ENCODE peak calls at places on chromosomes 2 and 18, in five cellular contexts. Z is NCI-H524 treated with DMSO at 0.1 percent for 48 hours; Y is stimulated activated CD4-positive, alpha-beta T cell treated with anti-CD3 and anti-CD28 coated beads, Interleukin-1b, Interleukin-23, amount 100 ng/mL, for 24 hours; O is uterus; G is fibroblast of the aortic adventitia. E is an unnamed sample.

GRCh38 chr2:32977228-32977758 is 30.5 kb downstream of the LTBP1 start:
- DNase-seq in G (peak), O (no peak), Y (no peak), Z (no peak), E (no peak)

GRCh38 chr2:53317863-53318262 is 449.7 kb upstream of the CHAC2 start:
- DNase-seq in G (no peak), Y (no peak), Z (no peak), O (no peak), E (no peak)

GRCh38 chr2:205682239-205683021 is at the start of gene NRP2:
- DNase-seq in O (peak), G (peak), Y (no peak), Z (peak), E (peak)

GRCh38 chr2:160751021-160751420 is 257.4 kb upstream of the RBMS1 start:
- DNase-seq in G (peak), O (no peak), Y (no peak), Z (no peak), E (no peak)

GRCh38 chr2:152542995-152543481 is 174.2 kb downstream of the PRPF40A start:
- DNase-seq in G (peak), Y (no peak), Z (no peak), O (peak), E (no peak)

GRCh38 chr2:57842531-57842930 is 204.1 kb upstream of the VRK2 start:
- DNase-seq in Y (no peak), O (no peak), Z (no peak), G (peak), E (no peak)

GRCh38 chr2:47984041-47984440 is 77.7 kb upstream of the FBXO11 start:
- DNase-seq in G (peak), Y (no peak), Z (no peak), O (no peak), E (no peak)

GRCh38 chr2:628651-629050 is 48.6 kb downstream of the TMEM18 start:
- DNase-seq in Z (no peak), O (no peak), G (no peak), Y (no peak), E (no peak)

GRCh38 chr2:96407919-96408550 is 72.5 kb downstream of the NCAPH start:
- DNase-seq in O (no peak), Y (no peak), Z (no peak), G (no peak), E (no peak)

GRCh38 chr2:96797066-96797625 is 18.9 kb upstream of the CNNM3 start:
- DNase-seq in Z (no peak), G (no peak), Y (no peak), O (no peak), E (no peak)

GRCh38 chr2:25558262-25558661 is 115.1 kb downstream of the DTNB start:
- DNase-seq in G (peak), O (no peak), Y (no peak), Z (no peak), E (peak)

GRCh38 chr2:222424281-222424728 is at the start of gene SGPP2:
- DNase-seq in Y (peak), Z (no peak), O (no peak), G (no peak), E (no peak)

GRCh38 chr2:54657664-54658083 is 65.8 kb upstream of the EML6 start:
- DNase-seq in O (peak), Y (no peak), Z (peak), G (peak), E (peak)

GRCh38 chr2:51997571-51997970 is 965.6 kb upstream of the NRXN1 start:
- DNase-seq in Z (peak), Y (no peak), O (no peak), G (peak), E (peak)

GRCh38 chr2:11375025-11375688 is 30.7 kb upstream of the ROCK2 start:
- DNase-seq in G (no peak), Z (peak), Y (no peak), O (no peak), E (no peak)

GRCh38 chr18:52499018-52499417 is 159.0 kb downstream of the DCC start:
- DNase-seq in Z (peak), O (no peak), Y (no peak), G (no peak), E (no peak)

GRCh38 chr18:2236232-2236631 is 335.1 kb downstream of the METTL4 start:
- DNase-seq in O (no peak), Y (no peak), G (peak), Z (no peak), E (no peak)

GRCh38 chr18:60385693-60386092 is 13.1 kb upstream of the MC4R start:
- DNase-seq in O (no peak), G (no peak), Z (no peak), Y (no peak), E (no peak)

GRCh38 chr2:177543007-177543760 is 150.6 kb downstream of the AGPS start:
- DNase-seq in Y (no peak), O (no peak), Z (no peak), G (peak), E (no peak)

GRCh38 chr2:43075054-43075593 is 151.3 kb downstream of the ZFP36L2 start:
- DNase-seq in Z (no peak), G (peak), O (peak), Y (no peak), E (no peak)

GRCh38 chr18:55322176-55322735 is 265.7 kb downstream of the TCF4 start:
- DNase-seq in Y (no peak), G (peak), Z (peak), O (peak), E (peak)

GRCh38 chr2:219476605-219477578 is 21.8 kb upstream of the GMPPA start:
- DNase-seq in O (peak), Z (no peak), Y (no peak), G (no peak), E (no peak)

GRCh38 chr18:36544036-36544725 is 246.7 kb downstream of the FHOD3 start:
- DNase-seq in G (no peak), O (no peak), Y (no peak), Z (peak), E (no peak)

GRCh38 chr2:203705184-203705583 is 1.3 kb upstream of the CD28 start:
- DNase-seq in G (no peak), Z (no peak), Y (no peak), O (no peak), E (peak)

GRCh38 chr18:7856733-7857132 is 289.6 kb downstream of the PTPRM start:
- DNase-seq in Y (no peak), G (peak), O (no peak), Z (peak), E (no peak)

GRCh38 chr2:7634370-7634769 is 717.2 kb downstream of the RNF144A start:
- DNase-seq in O (no peak), G (no peak), Z (peak), Y (no peak), E (peak)

GRCh38 chr2:179239194-179239593 is 25.4 kb downstream of the SESTD1 start:
- DNase-seq in G (peak), Z (no peak), O (no peak), Y (no peak), E (no peak)

GRCh38 chr18:57882465-57882864 is 79.3 kb upstream of the ATP8B1 start:
- DNase-seq in Z (no peak), O (no peak), G (no peak), Y (no peak), E (no peak)

GRCh38 chr2:15315411-15315810 is 245.7 kb downstream of the NBAS start:
- DNase-seq in G (no peak), O (no peak), Y (no peak), Z (no peak), E (no peak)

GRCh38 chr2:1606421-1607235 is 137.7 kb downstream of the PXDN start:
- DNase-seq in Z (no peak), O (no peak), Y (no peak), G (no peak), E (no peak)

GRCh38 chr18:13159579-13159978 is 59.0 kb upstream of the LDLRAD4 start:
- DNase-seq in O (no peak), Z (no peak), G (peak), Y (no peak), E (peak)

GRCh38 chr2:221705478-221705877 is 133.4 kb upstream of the EPHA4 start:
- DNase-seq in Y (no peak), G (no peak), Z (no peak), O (no peak), E (no peak)

GRCh38 chr2:24052951-24053350 is 3.4 kb downstream of the FKBP1B start:
- DNase-seq in O (no peak), Y (no peak), G (no peak), Z (no peak), E (no peak)

GRCh38 chr2:236916181-236916580 is 169.5 kb upstream of the COPS8 start:
- DNase-seq in G (no peak), Y (no peak), O (no peak), Z (no peak), E (peak)

GRCh38 chr2:161208527-161209139 is 48.4 kb downstream of the TANK start:
- DNase-seq in Y (no peak), G (peak), Z (no peak), O (no peak), E (no peak)

E was measured in OCI-LY7.